ENCODE peak calls at places on chromosomes 3 and 15, in six cellular contexts. One of them, this sample, is unnamed.

GRCh38 chr15:74345051-74345450 is 22.4 kb downstream of the CYP11A1 start:
- DNase-seq in right lobe of liver: no peak
- DNase-seq in stromal cell of bone marrow: no peak
- DNase-seq in activated naive CD4-positive, alpha-beta T cell: no peak
- DNase-seq in effector memory CD4-positive, alpha-beta T cell: no peak
- DNase-seq in SK-N-DZ: no peak
- DNase-seq in this sample: no peak

GRCh38 chr3:33277193-33277882 is at the start of gene FBXL2:
- DNase-seq in right lobe of liver: no peak
- DNase-seq in stromal cell of bone marrow: peak; percentile 39
- DNase-seq in activated naive CD4-positive, alpha-beta T cell: no peak
- DNase-seq in effector memory CD4-positive, alpha-beta T cell: no peak
- DNase-seq in SK-N-DZ: peak; percentile 93
- DNase-seq in this sample: no peak

GRCh38 chr3:181210275-181210674 is 220.7 kb upstream of the DNAJC19 start:
- DNase-seq in right lobe of liver: no peak
- DNase-seq in stromal cell of bone marrow: peak; percentile 9
- DNase-seq in activated naive CD4-positive, alpha-beta T cell: no peak
- DNase-seq in effector memory CD4-positive, alpha-beta T cell: no peak
- DNase-seq in SK-N-DZ: peak; percentile 40
- DNase-seq in this sample: no peak

GRCh38 chr3:118842147-118842863 is 192.3 kb downstream of the IGSF11 start:
- DNase-seq in right lobe of liver: no peak
- DNase-seq in stromal cell of bone marrow: no peak
- DNase-seq in activated naive CD4-positive, alpha-beta T cell: no peak
- DNase-seq in effector memory CD4-positive, alpha-beta T cell: no peak
- DNase-seq in SK-N-DZ: no peak
- DNase-seq in this sample: no peak

GRCh38 chr3:64398431-64398830 is 173.2 kb upstream of the PRICKLE2 start:
- DNase-seq in right lobe of liver: no peak
- DNase-seq in stromal cell of bone marrow: peak; percentile 14
- DNase-seq in activated naive CD4-positive, alpha-beta T cell: no peak
- DNase-seq in effector memory CD4-positive, alpha-beta T cell: no peak
- DNase-seq in SK-N-DZ: no peak
- DNase-seq in this sample: no peak

GRCh38 chr3:157098823-157099185 is 61.1 kb downstream of the CCNL1 start:
- DNase-seq in right lobe of liver: no peak
- DNase-seq in stromal cell of bone marrow: no peak
- DNase-seq in activated naive CD4-positive, alpha-beta T cell: no peak
- DNase-seq in effector memory CD4-positive, alpha-beta T cell: no peak
- DNase-seq in SK-N-DZ: no peak
- DNase-seq in this sample: no peak

GRCh38 chr3:37905346-37905745 is 43.7 kb downstream of the CTDSPL start:
- DNase-seq in right lobe of liver: no peak
- DNase-seq in stromal cell of bone marrow: no peak
- DNase-seq in activated naive CD4-positive, alpha-beta T cell: no peak
- DNase-seq in effector memory CD4-positive, alpha-beta T cell: no peak
- DNase-seq in SK-N-DZ: no peak
- DNase-seq in this sample: no peak

GRCh38 chr3:65659396-65659795 is 379.3 kb downstream of the MAGI1 start:
- DNase-seq in right lobe of liver: no peak
- DNase-seq in stromal cell of bone marrow: no peak
- DNase-seq in activated naive CD4-positive, alpha-beta T cell: no peak
- DNase-seq in effector memory CD4-positive, alpha-beta T cell: no peak
- DNase-seq in SK-N-DZ: no peak
- DNase-seq in this sample: no peak

This sample was measured in CD14-positive monocyte.